ENCODE peak calls at places on chromosome 18, in six cellular contexts. G is Daoy; B is A549; Z is type B pancreatic cell; O is stimulated activated CD4-positive, alpha-beta T cell treated with anti-CD3 and anti-CD28 coated beads, Interleukin-2, amount 100 ng/mL, for 24 hours; A is cardiac fibroblast. U is an unnamed sample.

GRCh38 chr18:51417643-51418483 is 220.4 kb upstream of the MEX3C start:
- DNase-seq in G (no peak), B (no peak), Z (no peak), O (no peak), A (no peak), U (no peak)

GRCh38 chr18:2302628-2303516 is 268.4 kb downstream of the METTL4 start:
- DNase-seq in G (peak), B (peak), Z (no peak), O (no peak), A (peak), U (no peak)

GRCh38 chr18:67517224-67517765 is 775 bp upstream of the DSEL start:
- DNase-seq in G (no peak), B (no peak), Z (no peak), O (peak), A (peak), U (no peak)

GRCh38 chr18:12014091-12014490 is 32.8 kb downstream of the IMPA2 start:
- DNase-seq in G (no peak), B (no peak), Z (no peak), O (no peak), A (no peak), U (no peak)

GRCh38 chr18:69935319-69936190 is 12.1 kb downstream of the CD226 start:
- DNase-seq in G (peak), B (no peak), Z (no peak), O (peak), A (no peak), U (peak)

GRCh38 chr18:74507120-74507881 is 11.1 kb downstream of the CNDP2 start:
- DNase-seq in G (no peak), B (no peak), Z (peak), O (no peak), A (no peak), U (no peak)

GRCh38 chr18:45197526-45197970 is 417.7 kb upstream of the SLC14A2 start:
- DNase-seq in G (peak), B (no peak), Z (no peak), O (no peak), A (peak), U (peak)

GRCh38 chr18:10455726-10456453 is 1.5 kb downstream of the APCDD1 start:
- DNase-seq in G (no peak), B (no peak), Z (no peak), O (no peak), A (no peak), U (no peak)

GRCh38 chr18:62505669-62506494 is 16.9 kb upstream of the ZCCHC2 start:
- DNase-seq in G (no peak), B (no peak), Z (no peak), O (peak), A (peak), U (no peak)

GRCh38 chr18:48878471-48878870 is 72.3 kb downstream of the SMAD7 start:
- DNase-seq in G (no peak), B (no peak), Z (no peak), O (no peak), A (no peak), U (no peak)

GRCh38 chr18:32301976-32302743 is 112.3 kb downstream of the MEP1B start:
- DNase-seq in G (peak), B (peak), Z (no peak), O (no peak), A (peak), U (no peak)

GRCh38 chr18:58150772-58151171 is 106.7 kb downstream of the NEDD4L start:
- DNase-seq in G (no peak), B (no peak), Z (no peak), O (no peak), A (no peak), U (no peak)